ENCODE peak calls at places on chromosomes 12 and 14, in six cellular contexts. One of them, this sample, is unnamed.

GRCh38 chr14:32473476-32473875 is 144.4 kb downstream of the AKAP6 start:
- DNase-seq in ovary: peak
- DNase-seq in CD8-positive, alpha-beta memory T cell: no peak
- DNase-seq in A549: no peak
- DNase-seq in uterus: peak
- DNase-seq in tibial artery: no peak
- DNase-seq in this sample: no peak

GRCh38 chr14:58760121-58760520 is 122.4 kb downstream of the DACT1 start:
- DNase-seq in ovary: no peak
- DNase-seq in CD8-positive, alpha-beta memory T cell: no peak
- DNase-seq in A549: no peak
- DNase-seq in uterus: no peak
- DNase-seq in tibial artery: no peak
- DNase-seq in this sample: no peak

GRCh38 chr12:116539905-116540482 is 19.2 kb upstream of the MAP1LC3B2 start:
- DNase-seq in ovary: no peak
- DNase-seq in CD8-positive, alpha-beta memory T cell: no peak
- DNase-seq in A549: no peak
- DNase-seq in uterus: peak
- DNase-seq in tibial artery: peak
- DNase-seq in this sample: no peak

GRCh38 chr14:65949711-65950516 is 536.3 kb upstream of the CCDC196 start:
- DNase-seq in ovary: peak
- DNase-seq in CD8-positive, alpha-beta memory T cell: no peak
- DNase-seq in A549: no peak
- DNase-seq in uterus: peak
- DNase-seq in tibial artery: no peak
- DNase-seq in this sample: no peak

GRCh38 chr12:47652491-47653234 is 53.2 kb downstream of the RPAP3 start:
- DNase-seq in ovary: no peak
- DNase-seq in CD8-positive, alpha-beta memory T cell: no peak
- DNase-seq in A549: no peak
- DNase-seq in uterus: no peak
- DNase-seq in tibial artery: no peak
- DNase-seq in this sample: no peak

GRCh38 chr12:108616941-108617858 is 16.5 kb downstream of the SELPLG start:
- DNase-seq in ovary: no peak
- DNase-seq in CD8-positive, alpha-beta memory T cell: peak
- DNase-seq in A549: peak
- DNase-seq in uterus: no peak
- DNase-seq in tibial artery: no peak
- DNase-seq in this sample: peak

GRCh38 chr14:91058017-91058675 is 2.3 kb downstream of the RPS6KA5 start:
- DNase-seq in ovary: no peak
- DNase-seq in CD8-positive, alpha-beta memory T cell: no peak
- DNase-seq in A549: no peak
- DNase-seq in uterus: no peak
- DNase-seq in tibial artery: no peak
- DNase-seq in this sample: no peak

GRCh38 chr12:119693006-119693405 is 25.1 kb downstream of the PRKAB1 start:
- DNase-seq in ovary: no peak
- DNase-seq in CD8-positive, alpha-beta memory T cell: no peak
- DNase-seq in A549: no peak
- DNase-seq in uterus: peak
- DNase-seq in tibial artery: peak
- DNase-seq in this sample: no peak

GRCh38 chr12:13288937-13289643 is 92.6 kb downstream of the EMP1 start:
- DNase-seq in ovary: no peak
- DNase-seq in CD8-positive, alpha-beta memory T cell: no peak
- DNase-seq in A549: no peak
- DNase-seq in uterus: no peak
- DNase-seq in tibial artery: no peak
- DNase-seq in this sample: no peak

GRCh38 chr12:14366211-14366762 is 805 bp downstream of the ATF7IP start:
- DNase-seq in ovary: no peak
- DNase-seq in CD8-positive, alpha-beta memory T cell: no peak
- DNase-seq in A549: no peak
- DNase-seq in uterus: no peak
- DNase-seq in tibial artery: no peak
- DNase-seq in this sample: no peak

GRCh38 chr12:49671051-49671765 is 36.0 kb downstream of the FMNL3 start:
- DNase-seq in ovary: no peak
- DNase-seq in CD8-positive, alpha-beta memory T cell: peak
- DNase-seq in A549: no peak
- DNase-seq in uterus: no peak
- DNase-seq in tibial artery: no peak
- DNase-seq in this sample: peak

GRCh38 chr14:102140027-102140749 is 491 bp downstream of the WDR20 start:
- DNase-seq in ovary: no peak
- DNase-seq in CD8-positive, alpha-beta memory T cell: peak
- DNase-seq in A549: peak
- DNase-seq in uterus: peak
- DNase-seq in tibial artery: no peak
- DNase-seq in this sample: peak

GRCh38 chr14:97602438-97603117 is 805.4 kb downstream of the VRK1 start:
- DNase-seq in ovary: no peak
- DNase-seq in CD8-positive, alpha-beta memory T cell: peak
- DNase-seq in A549: no peak
- DNase-seq in uterus: no peak
- DNase-seq in tibial artery: no peak
- DNase-seq in this sample: peak

GRCh38 chr14:30211326-30211725 is 283.7 kb upstream of the PRKD1 start:
- DNase-seq in ovary: no peak
- DNase-seq in CD8-positive, alpha-beta memory T cell: no peak
- DNase-seq in A549: no peak
- DNase-seq in uterus: no peak
- DNase-seq in tibial artery: no peak
- DNase-seq in this sample: no peak

GRCh38 chr14:68616255-68616902 is 176.5 kb downstream of the ZFP36L1 start:
- DNase-seq in ovary: no peak
- DNase-seq in CD8-positive, alpha-beta memory T cell: no peak
- DNase-seq in A549: no peak
- DNase-seq in uterus: no peak
- DNase-seq in tibial artery: no peak
- DNase-seq in this sample: no peak

GRCh38 chr12:132657004-132657727 is 30.0 kb downstream of the POLE start:
- DNase-seq in ovary: no peak
- DNase-seq in CD8-positive, alpha-beta memory T cell: no peak
- DNase-seq in A549: no peak
- DNase-seq in uterus: no peak
- DNase-seq in tibial artery: peak
- DNase-seq in this sample: peak

GRCh38 chr12:54932038-54932437 is 52.5 kb downstream of the TESPA1 start:
- DNase-seq in ovary: no peak
- DNase-seq in CD8-positive, alpha-beta memory T cell: no peak
- DNase-seq in A549: no peak
- DNase-seq in uterus: no peak
- DNase-seq in tibial artery: no peak
- DNase-seq in this sample: no peak

GRCh38 chr12:89230376-89231101 is 121.8 kb downstream of the DUSP6 start:
- DNase-seq in ovary: no peak
- DNase-seq in CD8-positive, alpha-beta memory T cell: no peak
- DNase-seq in A549: no peak
- DNase-seq in uterus: no peak
- DNase-seq in tibial artery: no peak
- DNase-seq in this sample: no peak

GRCh38 chr12:93200291-93200917 is 177.3 kb upstream of the NUDT4 start:
- DNase-seq in ovary: no peak
- DNase-seq in CD8-positive, alpha-beta memory T cell: no peak
- DNase-seq in A549: no peak
- DNase-seq in uterus: no peak
- DNase-seq in tibial artery: no peak
- DNase-seq in this sample: no peak

GRCh38 chr14:71206766-71207371 is 299.6 kb downstream of the PCNX1 start:
- DNase-seq in ovary: no peak
- DNase-seq in CD8-positive, alpha-beta memory T cell: no peak
- DNase-seq in A549: peak
- DNase-seq in uterus: peak
- DNase-seq in tibial artery: peak
- DNase-seq in this sample: no peak

GRCh38 chr12:86234309-86234708 is 21.9 kb downstream of the MGAT4C start:
- DNase-seq in ovary: no peak
- DNase-seq in CD8-positive, alpha-beta memory T cell: no peak
- DNase-seq in A549: no peak
- DNase-seq in uterus: no peak
- DNase-seq in tibial artery: no peak
- DNase-seq in this sample: no peak

GRCh38 chr14:105468621-105469241 is 5.9 kb upstream of the CRIP2 start:
- DNase-seq in ovary: no peak
- DNase-seq in CD8-positive, alpha-beta memory T cell: no peak
- DNase-seq in A549: no peak
- DNase-seq in uterus: no peak
- DNase-seq in tibial artery: peak
- DNase-seq in this sample: no peak

GRCh38 chr14:105465209-105466031 is 9.2 kb upstream of the CRIP2 start:
- DNase-seq in ovary: no peak
- DNase-seq in CD8-positive, alpha-beta memory T cell: no peak
- DNase-seq in A549: no peak
- DNase-seq in uterus: no peak
- DNase-seq in tibial artery: no peak
- DNase-seq in this sample: no peak

GRCh38 chr14:105467942-105468471 is 6.6 kb upstream of the CRIP2 start:
- DNase-seq in ovary: peak
- DNase-seq in CD8-positive, alpha-beta memory T cell: no peak
- DNase-seq in A549: no peak
- DNase-seq in uterus: no peak
- DNase-seq in tibial artery: no peak
- DNase-seq in this sample: no peak

GRCh38 chr14:105467249-105467941 is 7.2 kb upstream of the CRIP2 start:
- DNase-seq in ovary: no peak
- DNase-seq in CD8-positive, alpha-beta memory T cell: no peak
- DNase-seq in A549: no peak
- DNase-seq in uterus: no peak
- DNase-seq in tibial artery: no peak
- DNase-seq in this sample: no peak

GRCh38 chr14:105466491-105467248 is 8.0 kb upstream of the CRIP2 start:
- DNase-seq in ovary: no peak
- DNase-seq in CD8-positive, alpha-beta memory T cell: no peak
- DNase-seq in A549: no peak
- DNase-seq in uterus: no peak
- DNase-seq in tibial artery: no peak
- DNase-seq in this sample: no peak
- H3K27ac ChIP-seq in ovary: no peak
- H3K27ac ChIP-seq in CD8-positive, alpha-beta memory T cell: no peak
- H3K27ac ChIP-seq in A549: no peak
- H3K27ac ChIP-seq in uterus: no peak
- H3K27ac ChIP-seq in tibial artery: peak
- H3K27ac ChIP-seq in this sample: no peak

GRCh38 chr12:110726708-110727369 is 15.9 kb downstream of the PPP1CC start:
- DNase-seq in ovary: no peak
- DNase-seq in CD8-positive, alpha-beta memory T cell: no peak
- DNase-seq in A549: no peak
- DNase-seq in uterus: no peak
- DNase-seq in tibial artery: no peak
- DNase-seq in this sample: no peak
- H3K27ac ChIP-seq in ovary: no peak
- H3K27ac ChIP-seq in CD8-positive, alpha-beta memory T cell: no peak
- H3K27ac ChIP-seq in A549: no peak
- H3K27ac ChIP-seq in uterus: no peak
- H3K27ac ChIP-seq in tibial artery: no peak
- H3K27ac ChIP-seq in this sample: peak

GRCh38 chr12:98736352-98737326 is 91.5 kb downstream of the APAF1 start:
- DNase-seq in ovary: no peak
- DNase-seq in CD8-positive, alpha-beta memory T cell: no peak
- DNase-seq in A549: no peak
- DNase-seq in uterus: no peak
- DNase-seq in tibial artery: no peak
- DNase-seq in this sample: no peak
- H3K27ac ChIP-seq in ovary: no peak
- H3K27ac ChIP-seq in CD8-positive, alpha-beta memory T cell: no peak
- H3K27ac ChIP-seq in A549: no peak
- H3K27ac ChIP-seq in uterus: no peak
- H3K27ac ChIP-seq in tibial artery: no peak
- H3K27ac ChIP-seq in this sample: no peak

GRCh38 chr12:62106547-62107175 is 153.5 kb upstream of the USP15 start:
- DNase-seq in ovary: no peak
- DNase-seq in CD8-positive, alpha-beta memory T cell: no peak
- DNase-seq in A549: no peak
- DNase-seq in uterus: no peak
- DNase-seq in tibial artery: no peak
- DNase-seq in this sample: no peak
- H3K27ac ChIP-seq in ovary: no peak
- H3K27ac ChIP-seq in CD8-positive, alpha-beta memory T cell: no peak
- H3K27ac ChIP-seq in A549: no peak
- H3K27ac ChIP-seq in uterus: no peak
- H3K27ac ChIP-seq in tibial artery: no peak
- H3K27ac ChIP-seq in this sample: no peak

GRCh38 chr12:115227137-115227615 is 543.2 kb upstream of the TBX3 start:
- DNase-seq in ovary: no peak
- DNase-seq in CD8-positive, alpha-beta memory T cell: no peak
- DNase-seq in A549: peak
- DNase-seq in uterus: no peak
- DNase-seq in tibial artery: no peak
- DNase-seq in this sample: peak
- H3K27ac ChIP-seq in ovary: no peak
- H3K27ac ChIP-seq in CD8-positive, alpha-beta memory T cell: no peak
- H3K27ac ChIP-seq in A549: peak
- H3K27ac ChIP-seq in uterus: no peak
- H3K27ac ChIP-seq in tibial artery: no peak
- H3K27ac ChIP-seq in this sample: no peak

DNA sequence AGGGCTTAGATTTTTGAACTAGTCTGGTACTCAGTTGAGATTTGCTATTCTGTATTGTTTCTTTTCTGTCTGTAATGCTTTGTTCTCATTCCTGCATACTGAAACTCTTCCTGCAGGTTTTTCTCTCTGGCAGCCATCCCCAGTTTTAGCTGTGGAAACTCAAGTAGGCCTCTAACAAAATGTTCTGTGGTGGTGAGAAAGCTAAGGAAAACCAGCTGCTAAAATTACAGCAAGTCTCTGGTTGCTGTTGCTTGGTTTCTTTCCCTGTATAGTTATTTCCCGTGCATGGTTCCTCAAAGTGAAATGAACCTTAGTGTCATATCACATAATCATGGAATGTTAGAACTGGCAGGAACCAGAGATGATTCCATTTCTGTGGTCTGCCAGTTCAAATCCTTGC is 442.5 kb downstream of the NRXN3 start:
- DNase-seq in ovary: no peak
- DNase-seq in CD8-positive, alpha-beta memory T cell: no peak
- DNase-seq in A549: no peak
- DNase-seq in uterus: no peak
- DNase-seq in tibial artery: no peak
- DNase-seq in this sample: no peak
- H3K27ac ChIP-seq in ovary: no peak
- H3K27ac ChIP-seq in CD8-positive, alpha-beta memory T cell: no peak
- H3K27ac ChIP-seq in A549: no peak
- H3K27ac ChIP-seq in uterus: no peak
- H3K27ac ChIP-seq in tibial artery: no peak
- H3K27ac ChIP-seq in this sample: no peak

DNA sequence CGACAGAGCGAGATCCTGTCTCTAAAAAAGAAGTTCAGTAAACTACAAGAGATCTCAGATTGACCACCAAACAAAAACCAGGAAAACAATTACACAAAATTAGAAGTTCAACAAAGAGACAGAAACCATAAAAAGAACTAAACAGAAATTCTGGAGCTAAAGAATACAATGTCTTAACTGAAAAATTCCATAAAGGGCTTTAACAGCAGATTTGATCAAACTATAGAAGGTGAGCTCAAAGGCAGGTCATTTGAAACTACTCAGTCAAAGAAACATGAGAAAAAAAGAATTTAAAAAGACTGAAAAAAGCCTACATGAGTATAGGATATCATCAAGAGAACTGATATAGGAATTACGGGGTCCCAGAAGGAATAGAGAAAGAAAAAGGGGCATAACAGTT is 71.2 kb downstream of the ITPR2 start:
- DNase-seq in ovary: no peak
- DNase-seq in CD8-positive, alpha-beta memory T cell: no peak
- DNase-seq in A549: no peak
- DNase-seq in uterus: no peak
- DNase-seq in tibial artery: no peak
- DNase-seq in this sample: no peak
- H3K27ac ChIP-seq in ovary: no peak
- H3K27ac ChIP-seq in CD8-positive, alpha-beta memory T cell: no peak
- H3K27ac ChIP-seq in A549: no peak
- H3K27ac ChIP-seq in uterus: no peak
- H3K27ac ChIP-seq in tibial artery: no peak
- H3K27ac ChIP-seq in this sample: no peak

This sample was measured in Peyer's patch.